ENCODE peak calls at places on chromosome 9, in four cellular contexts. B is HepG2, I is GM12878, V is K562. D is an unnamed sample.

GRCh38 chr9:6930827-6931226 is 173.1 kb downstream of the KDM4C start:
- DNase-seq in B (no peak), I (no peak), V (no peak), D (no peak)

GRCh38 chr9:126932871-126933321 is 18.3 kb downstream of the RALGPS1 start:
- DNase-seq in B (no peak), I (no peak), V (no peak), D (no peak)

GRCh38 chr9:87535817-87536539 is 38.3 kb downstream of the DAPK1 start:
- DNase-seq in B (no peak), I (peak), V (no peak), D (no peak)

GRCh38 chr9:116174347-116174746 is 20.8 kb downstream of the PAPPA start:
- DNase-seq in B (peak), I (no peak), V (no peak), D (no peak)

GRCh38 chr9:82923410-82924242 is 139.3 kb downstream of the RASEF start:
- DNase-seq in B (peak), I (no peak), V (no peak), D (peak)

GRCh38 chr9:112503170-112503569 is 16.5 kb downstream of the KIAA1958 start:
- DNase-seq in B (no peak), I (no peak), V (no peak), D (no peak)

GRCh38 chr9:118290116-118290515 is 585.9 kb downstream of the TLR4 start:
- DNase-seq in B (no peak), I (no peak), V (no peak), D (no peak)

GRCh38 chr9:19154135-19154612 is 26.9 kb upstream of the PLIN2 start:
- DNase-seq in B (peak), I (no peak), V (peak), D (no peak)

GRCh38 chr9:136609160-136609475 is 53.6 kb upstream of the EGFL7 start:
- DNase-seq in B (no peak), I (no peak), V (no peak), D (no peak)

GRCh38 chr9:22363421-22363887 is 83.2 kb upstream of the DMRTA1 start:
- DNase-seq in B (no peak), I (no peak), V (no peak), D (no peak)

GRCh38 chr9:132182609-132183073 is 20.8 kb downstream of the NTNG2 start:
- DNase-seq in B (no peak), I (no peak), V (no peak), D (peak)

GRCh38 chr9:133472753-133473378 is 6.0 kb downstream of the SLC2A6 start:
- DNase-seq in B (no peak), I (no peak), V (no peak), D (no peak)

GRCh38 chr9:34451135-34451534 is 7.2 kb downstream of the FAM219A start:
- DNase-seq in B (no peak), I (no peak), V (no peak), D (no peak)

GRCh38 chr9:130997925-130998595 is 10.9 kb upstream of the LAMC3 start:
- DNase-seq in B (peak), I (no peak), V (peak), D (peak)

GRCh38 chr9:69180670-69181069 is 6.6 kb downstream of the TJP2 start:
- DNase-seq in B (peak), I (no peak), V (peak), D (no peak)

GRCh38 chr9:137176302-137177182 is 4.7 kb upstream of the TMEM210 start:
- DNase-seq in B (peak), I (no peak), V (peak), D (peak)

GRCh38 chr9:122318284-122318683 is 52.5 kb upstream of the PTGS1 start:
- DNase-seq in B (no peak), I (no peak), V (no peak), D (no peak)

GRCh38 chr9:98523231-98523901 is 185.4 kb downstream of the GABBR2 start:
- DNase-seq in B (no peak), I (no peak), V (no peak), D (peak)

GRCh38 chr9:114678847-114679246 is 3.1 kb downstream of the TEX48 start:
- DNase-seq in B (no peak), I (no peak), V (no peak), D (no peak)

GRCh38 chr9:16221822-16222547 is 648.5 kb downstream of the BNC2 start:
- DNase-seq in B (no peak), I (no peak), V (no peak), D (no peak)
- TF ChIP-seq FOXK2 in B (no peak), I (no peak), V (no peak), D (no peak)

GRCh38 chr9:121279841-121280388 is 12.0 kb downstream of the GSN start:
- DNase-seq in B (no peak), I (no peak), V (no peak), D (no peak)
- TF ChIP-seq FOXM1 in B (no peak), I (no peak), V (no peak), D (no peak)

GRCh38 chr9:14147738-14148137 is 166.2 kb downstream of the NFIB start:
- DNase-seq in B (no peak), I (no peak), V (no peak), D (no peak)

GRCh38 chr9:14148501-14149103 is 165.3 kb downstream of the NFIB start:
- DNase-seq in B (no peak), I (no peak), V (no peak), D (no peak)

GRCh38 chr9:14144215-14144614 is 169.7 kb downstream of the NFIB start:
- DNase-seq in B (no peak), I (no peak), V (no peak), D (no peak)

GRCh38 chr9:14141736-14142135 is 172.2 kb downstream of the NFIB start:
- DNase-seq in B (no peak), I (no peak), V (no peak), D (no peak)

GRCh38 chr9:14146201-14146890 is 167.6 kb downstream of the NFIB start:
- DNase-seq in B (no peak), I (no peak), V (no peak), D (no peak)
- TF ChIP-seq FOXK2 in B (no peak), I (no peak), V (no peak), D (no peak)

GRCh38 chr9:28234133-28234898 is 661.0 kb upstream of the C9orf72 start:
- DNase-seq in B (no peak), I (no peak), V (no peak), D (no peak)

GRCh38 chr9:28234899-28235277 is 661.6 kb upstream of the C9orf72 start:
- DNase-seq in B (no peak), I (no peak), V (no peak), D (no peak)
- TF ChIP-seq FOXM1 in B (no peak), I (no peak), V (no peak), D (no peak)

GRCh38 chr9:36566813-36567217 is 5.9 kb upstream of the MELK start:
- DNase-seq in B (no peak), I (no peak), V (no peak), D (no peak)
- TF ChIP-seq FOXK2 in B (no peak), I (no peak), V (no peak), D (no peak)

GRCh38 chr9:129498451-129499376 is 122.2 kb downstream of the C9orf50 start:
- DNase-seq in B (no peak), I (no peak), V (no peak), D (no peak)
- TF ChIP-seq FOXM1 in B (no peak), I (no peak), V (no peak), D (no peak)

GRCh38 chr9:123911024-123911423 is 18.9 kb downstream of the DENND1A start:
- DNase-seq in B (no peak), I (no peak), V (no peak), D (no peak)
- TF ChIP-seq FOXK2 in B (no peak), I (no peak), V (no peak), D (no peak)

GRCh38 chr9:90915693-90916092 is 114.1 kb downstream of the SYK start:
- DNase-seq in B (no peak), I (no peak), V (peak), D (peak)
- TF ChIP-seq FOXM1 in B (no peak), I (no peak), V (no peak), D (no peak)

GRCh38 chr9:95363051-95363841 is 45.7 kb upstream of the FANCC start:
- DNase-seq in B (no peak), I (no peak), V (no peak), D (no peak)
- TF ChIP-seq FOXK2 in B (no peak), I (no peak), V (no peak), D (no peak)

DNA sequence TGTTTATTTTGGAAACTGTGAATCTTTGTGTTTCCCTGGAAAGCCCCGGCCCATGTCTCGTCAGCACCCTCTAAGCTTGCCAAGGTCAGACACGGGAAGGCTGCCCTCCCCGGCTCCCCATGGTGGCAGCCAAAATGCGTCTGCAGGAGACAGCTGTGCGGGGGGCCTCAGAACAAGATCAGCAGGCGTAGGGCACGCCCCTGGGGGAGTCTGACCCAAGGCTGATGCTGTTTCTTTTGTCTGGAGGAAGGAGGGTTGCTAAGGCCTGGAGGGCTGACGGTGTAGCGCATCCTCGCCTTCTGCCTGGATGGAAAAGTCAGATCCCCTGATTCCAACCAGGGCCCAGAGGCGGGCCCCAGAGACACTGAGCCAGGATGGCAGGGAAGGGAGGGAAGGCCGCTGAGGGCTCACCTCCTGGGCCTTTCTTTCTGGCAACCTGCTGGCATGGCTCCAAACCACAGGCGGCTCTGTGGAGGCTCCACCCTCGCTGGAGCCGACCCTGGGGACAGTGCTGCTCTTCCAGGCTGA is 57.2 kb downstream of the OLFM1 start:
- DNase-seq in B (no peak), I (no peak), V (no peak), D (no peak)
- TF ChIP-seq FOXM1 in B (no peak), I (no peak), V (no peak), D (no peak)